ENCODE peak calls at places on chromosomes 5 and 9, in eight cellular contexts. K is BE2C; C is HCT116; G is SIG-M5; H is T-helper 17 cell; V is activated CD8-positive, alpha-beta memory T cell treated with anti-CD3 and anti-CD28 coated beads for 24 hours; P is AML-193; M is H9. D is an unnamed sample.

GRCh38 chr5:173420108-173420507 is 91.9 kb upstream of the STC2 start:
- DNase-seq in C (no peak), H (no peak), M (no peak), V (no peak), K (peak), G (no peak), P (no peak), D (peak)

GRCh38 chr5:102798103-102798502 is 43.0 kb downstream of the PAM start:
- DNase-seq in K (no peak), G (no peak), M (no peak), C (no peak), V (no peak), H (no peak), P (no peak), D (no peak)

GRCh38 chr9:119086590-119086989 is 282.6 kb downstream of the BRINP1 start:
- DNase-seq in H (no peak), P (no peak), C (no peak), G (no peak), M (peak), V (no peak), K (no peak), D (no peak)

GRCh38 chr5:152349683-152350526 is 55.2 kb downstream of the NMUR2 start:
- DNase-seq in M (peak), C (peak), H (no peak), G (no peak), V (no peak), K (peak), P (peak), D (peak)

GRCh38 chr9:107280543-107280942 is 2.5 kb upstream of the RAD23B start:
- DNase-seq in V (no peak), G (no peak), M (no peak), P (peak), H (no peak), K (no peak), C (peak), D (no peak)

GRCh38 chr5:158485604-158486081 is 614.1 kb downstream of the EBF1 start:
- DNase-seq in K (peak), V (no peak), G (no peak), H (no peak), P (no peak), C (no peak), M (no peak), D (no peak)

GRCh38 chr5:167916706-167917105 is 374.7 kb upstream of the WWC1 start:
- DNase-seq in G (no peak), M (peak), P (no peak), V (no peak), C (no peak), K (no peak), H (no peak), D (no peak)

GRCh38 chr5:30502277-30502676 is 691.2 kb upstream of the CDH6 start:
- DNase-seq in H (no peak), G (no peak), C (no peak), V (no peak), M (no peak), P (no peak), K (no peak), D (no peak)

GRCh38 chr5:33409435-33410146 is 31.2 kb upstream of the TARS1 start:
- DNase-seq in M (no peak), P (no peak), H (no peak), G (no peak), V (no peak), K (no peak), C (no peak), D (peak)

GRCh38 chr5:145829708-145830361 is 5.3 kb downstream of the PRELID2 start:
- DNase-seq in V (no peak), K (no peak), M (no peak), P (no peak), H (no peak), C (no peak), G (no peak), D (no peak)

GRCh38 chr5:67153292-67153691 is 43.3 kb downstream of the CD180 start:
- DNase-seq in C (no peak), K (no peak), H (no peak), G (no peak), P (no peak), V (no peak), M (no peak), D (no peak)

GRCh38 chr5:167478156-167478555 is 813.3 kb upstream of the WWC1 start:
- DNase-seq in K (no peak), C (no peak), H (no peak), M (no peak), G (no peak), P (no peak), V (no peak), D (no peak)

GRCh38 chr5:54457094-54457531 is 1.6 kb downstream of the HSPB3 start:
- DNase-seq in K (no peak), H (no peak), G (no peak), C (no peak), V (no peak), P (no peak), M (no peak), D (no peak)

GRCh38 chr5:175321927-175322532 is 122.0 kb downstream of the DRD1 start:
- DNase-seq in K (no peak), C (peak), V (no peak), M (peak), H (no peak), G (no peak), P (peak), D (no peak)

GRCh38 chr9:107367727-107368502 is 84.8 kb downstream of the RAD23B start:
- DNase-seq in M (no peak), C (no peak), K (no peak), P (no peak), H (no peak), G (no peak), V (no peak), D (no peak)

GRCh38 chr5:64497390-64497789 is 8.4 kb upstream of the RGS7BP start:
- DNase-seq in V (no peak), C (no peak), P (no peak), K (no peak), M (no peak), G (no peak), H (no peak), D (no peak)

GRCh38 chr9:134922932-134923240 is 5.2 kb upstream of the FCN1 start:
- DNase-seq in V (no peak), C (no peak), K (no peak), H (no peak), M (no peak), P (no peak), G (no peak), D (peak)

GRCh38 chr5:92390657-92391056 is 1007.5 kb upstream of the ARRDC3 start:
- DNase-seq in V (no peak), G (no peak), P (no peak), K (no peak), M (no peak), C (no peak), H (no peak), D (no peak)

D was measured in SK-N-SH.